ENCODE peak calls at places on chromosome X, in six cellular contexts. E is mesendoderm; D is CD4-positive, alpha-beta memory T cell; O is IMR-90; G is astrocyte of the spinal cord; W is aorta. U is an unnamed sample.

GRCh38 chrX:747176-747575 is 116.6 kb downstream of the SHOX start:
- DNase-seq in E (no peak), D (no peak), O (no peak), G (no peak), W (no peak), U (no peak)

GRCh38 chrX:84223261-84223660 is 35.3 kb upstream of the RPS6KA6 start:
- DNase-seq in E (no peak), D (no peak), O (no peak), G (no peak), W (no peak), U (no peak)

GRCh38 chrX:20906571-20906970 is 467.6 kb upstream of the CNKSR2 start:
- DNase-seq in E (no peak), D (no peak), O (no peak), G (no peak), W (no peak), U (no peak)

GRCh38 chrX:109987884-109988283 is 15.0 kb upstream of the TMEM164 start:
- DNase-seq in E (no peak), D (no peak), O (no peak), G (no peak), W (no peak), U (no peak)

GRCh38 chrX:54182864-54183613 is at the start of gene FAM120C:
- DNase-seq in E (peak), D (peak), O (peak), G (peak), W (peak), U (peak)

GRCh38 chrX:22760513-22761057 is 239.2 kb upstream of the DDX53 start:
- DNase-seq in E (peak), D (no peak), O (no peak), G (no peak), W (no peak), U (no peak)

GRCh38 chrX:27598312-27598711 is 8.2 kb downstream of the DCAF8L2 start:
- DNase-seq in E (peak), D (no peak), O (no peak), G (no peak), W (no peak), U (no peak)

GRCh38 chrX:66149519-66149918 is 14.5 kb upstream of the HEPH start:
- DNase-seq in E (no peak), D (no peak), O (no peak), G (no peak), W (no peak), U (no peak)

GRCh38 chrX:48475295-48475694 is 704 bp upstream of the FTSJ1 start:
- DNase-seq in E (peak), D (no peak), O (no peak), G (no peak), W (no peak), U (no peak)

GRCh38 chrX:48473718-48473990 is 2.3 kb upstream of the FTSJ1 start:
- DNase-seq in E (no peak), D (no peak), O (no peak), G (no peak), W (no peak), U (no peak)

GRCh38 chrX:48475774-48476577 is at the start of gene FTSJ1:
- DNase-seq in E (peak), D (peak), O (peak), G (peak), W (peak), U (peak)

GRCh38 chrX:48474127-48474526 is 1.9 kb upstream of the FTSJ1 start:
- DNase-seq in E (peak), D (no peak), O (no peak), G (no peak), W (no peak), U (no peak)

GRCh38 chrX:48474581-48474980 is 1.4 kb upstream of the FTSJ1 start:
- DNase-seq in E (no peak), D (no peak), O (no peak), G (no peak), W (no peak), U (no peak)
- H3K4me3 ChIP-seq in E (no peak), D (no peak), O (no peak), G (no peak), W (no peak), U (no peak)

GRCh38 chrX:70446380-70447350 is 2.0 kb downstream of the DLG3 start:
- DNase-seq in E (no peak), D (no peak), O (no peak), G (no peak), W (no peak), U (no peak)

GRCh38 chrX:70445876-70446275 is 1.2 kb downstream of the DLG3 start:
- DNase-seq in E (no peak), D (no peak), O (no peak), G (no peak), W (no peak), U (no peak)

GRCh38 chrX:70445197-70445656 is 592 bp downstream of the DLG3 start:
- DNase-seq in E (no peak), D (no peak), O (no peak), G (no peak), W (no peak), U (no peak)

GRCh38 chrX:70442224-70442623 is 2.4 kb upstream of the DLG3 start:
- DNase-seq in E (no peak), D (no peak), O (no peak), G (no peak), W (no peak), U (no peak)

DNA sequence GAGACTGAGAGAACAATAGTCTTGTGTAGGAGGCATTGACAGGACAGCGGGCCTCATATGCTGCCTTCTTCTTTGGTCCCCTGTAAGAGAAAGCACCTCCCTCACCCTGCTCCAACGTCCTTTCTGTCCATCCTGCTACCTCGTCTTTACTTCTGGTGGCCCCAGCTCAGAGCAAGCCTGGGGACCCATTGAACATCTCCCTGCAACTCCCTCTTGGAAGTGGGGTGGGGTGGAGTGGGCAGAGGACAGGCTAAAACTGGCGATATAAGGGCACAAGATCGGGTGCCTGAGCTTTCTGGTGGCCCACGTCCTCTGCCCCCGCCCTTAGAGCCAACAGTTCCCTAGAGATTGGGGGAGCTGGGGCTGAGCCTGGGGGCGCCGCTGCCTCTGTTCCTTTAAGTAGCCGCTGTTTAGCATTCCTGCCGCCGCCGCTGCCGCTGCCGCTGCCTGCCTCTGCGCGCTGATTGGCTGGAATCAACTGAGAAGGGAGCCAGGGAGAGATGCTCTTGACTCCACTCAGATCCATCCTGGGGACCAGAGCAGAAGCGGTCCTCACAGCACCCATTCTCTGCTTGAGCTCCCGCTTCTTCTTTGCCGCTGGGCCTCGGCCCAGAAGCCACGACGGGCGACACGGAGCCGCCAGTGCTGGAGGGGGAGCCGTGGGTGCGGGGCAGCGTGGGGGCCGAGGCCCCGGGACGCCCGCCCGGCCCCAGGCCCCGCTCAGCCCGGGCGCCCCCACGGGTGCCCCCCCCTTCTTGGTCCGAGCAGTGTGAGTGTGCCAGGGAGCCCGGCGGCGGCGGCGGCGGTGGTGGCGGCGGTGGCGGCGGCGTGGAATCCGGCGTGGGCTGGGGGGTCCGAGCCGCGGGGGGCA is at the start of gene DLG3:
- DNase-seq in E (peak), D (no peak), O (peak), G (peak), W (no peak), U (no peak)
- H3K4me3 ChIP-seq in E (no peak), D (no peak), O (peak), G (no peak), W (no peak), U (peak)

GRCh38 chrX:47078129-47079043 is at the start of gene RGN:
- DNase-seq in E (peak), D (no peak), O (no peak), G (no peak), W (no peak), U (no peak)
- H3K4me3 ChIP-seq in E (no peak), D (no peak), O (no peak), G (peak), W (peak), U (peak)

DNA sequence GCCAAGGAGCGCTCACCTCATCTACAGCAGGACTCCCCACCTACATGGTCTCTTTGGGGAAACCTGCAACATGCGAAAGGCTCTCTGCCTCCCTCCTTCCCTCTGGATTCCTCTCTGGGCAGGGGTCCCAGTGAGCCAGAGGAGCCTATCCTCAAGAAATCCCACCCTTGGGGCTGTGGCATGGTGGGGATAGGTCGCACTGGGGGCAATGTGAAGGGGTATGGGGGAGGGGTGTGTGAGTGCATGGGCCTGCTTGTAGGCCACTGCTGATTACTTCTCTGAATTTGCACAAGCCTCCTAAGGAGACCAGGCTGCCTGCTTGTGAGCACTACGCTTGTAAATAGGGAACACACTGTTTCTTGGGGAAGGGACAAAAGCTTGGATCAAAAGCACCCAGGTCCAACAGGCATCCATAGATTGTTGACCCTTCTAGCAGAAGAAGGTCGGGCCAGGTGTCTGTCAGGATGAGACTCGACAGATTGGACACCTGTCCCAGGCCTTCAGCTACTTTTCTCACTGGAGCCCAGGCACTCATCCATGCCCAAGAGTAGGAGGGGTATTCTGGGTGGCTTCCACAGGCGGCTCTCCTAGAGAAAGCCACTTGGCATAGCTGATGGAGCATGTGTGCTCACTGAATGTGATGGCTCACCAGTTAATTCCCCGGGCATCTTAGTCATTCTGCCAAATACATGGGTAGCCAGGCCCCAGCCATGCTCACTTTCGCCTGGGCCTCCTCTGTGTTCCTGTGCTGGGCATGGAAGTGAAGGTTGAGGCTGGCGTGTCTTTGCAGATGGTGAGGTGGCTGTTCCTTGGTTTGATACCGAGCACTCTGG is 75.0 kb downstream of the NBDY start:
- DNase-seq in E (peak), D (no peak), O (no peak), G (no peak), W (no peak), U (no peak)
- H3K4me3 ChIP-seq in E (no peak), D (no peak), O (no peak), G (no peak), W (no peak), U (no peak)